ENCODE peak calls at places on chromosomes 13 and 19, in eight cellular contexts. Q is cardiac muscle cell; B is astrocyte of the spinal cord; U is CD8-positive, alpha-beta T cell; N is ascending aorta; G is heart left ventricle; Z is PC-9; R is OCI-LY7. W is an unnamed sample.

GRCh38 chr19:28009696-28010095 is 1203.3 kb downstream of the UQCRFS1 start:
- DNase-seq in Q (peak), G (no peak), U (no peak), Z (no peak), R (no peak), N (no peak), B (peak), W (no peak)

GRCh38 chr13:97224544-97225324 is 2.6 kb downstream of the MBNL2 start:
- DNase-seq in R (no peak), B (peak), Z (peak), G (no peak), Q (peak), U (peak), N (no peak), W (no peak)

GRCh38 chr13:98487016-98487415 is 89.9 kb downstream of the STK24 start:
- DNase-seq in N (no peak), Q (no peak), U (no peak), B (no peak), Z (no peak), R (no peak), G (no peak), W (no peak)

GRCh38 chr13:46949211-46949610 is 52.4 kb upstream of the HTR2A start:
- DNase-seq in U (no peak), G (no peak), B (no peak), Q (no peak), R (no peak), Z (no peak), N (no peak), W (no peak)

GRCh38 chr19:16527971-16528521 is 14.2 kb downstream of the CHERP start:
- DNase-seq in Q (peak), B (no peak), Z (no peak), R (peak), G (no peak), U (peak), N (no peak), W (peak)

GRCh38 chr13:45882626-45883025 is 31.1 kb upstream of the SIAH3 start:
- DNase-seq in G (no peak), N (no peak), B (no peak), R (no peak), U (no peak), Z (no peak), Q (no peak), W (no peak)

GRCh38 chr19:51127755-51128154 is 3.0 kb downstream of the SIGLEC9 start:
- DNase-seq in N (no peak), B (no peak), R (no peak), U (no peak), G (peak), Z (no peak), Q (peak), W (no peak)

GRCh38 chr19:16627194-16627927 is 643 bp downstream of the MED26 start:
- DNase-seq in B (no peak), R (peak), Q (no peak), G (no peak), U (peak), N (no peak), Z (peak), W (no peak)

GRCh38 chr19:44647144-44647543 is 3.4 kb downstream of the PVR start:
- DNase-seq in G (peak), R (no peak), Q (no peak), B (no peak), N (no peak), Z (no peak), U (no peak), W (no peak)

GRCh38 chr19:1066748-1067340 is at the start of gene ARHGAP45:
- DNase-seq in B (no peak), U (peak), Q (no peak), N (no peak), G (no peak), R (peak), Z (peak), W (no peak)

GRCh38 chr13:100213576-100213975 is 124.7 kb downstream of the PCCA start:
- DNase-seq in U (no peak), Q (no peak), R (no peak), G (no peak), N (no peak), Z (no peak), B (no peak), W (no peak)

GRCh38 chr19:38401148-38401547 is 1.7 kb upstream of the FAM98C start:
- DNase-seq in Z (no peak), G (no peak), U (no peak), R (no peak), B (peak), Q (peak), N (no peak), W (no peak)

GRCh38 chr13:33079960-33080359 is 63.7 kb downstream of the KL start:
- DNase-seq in G (no peak), Z (no peak), U (no peak), Q (no peak), R (peak), B (no peak), N (no peak), W (no peak)

GRCh38 chr19:6023085-6023682 is 45.2 kb upstream of the RANBP3 start:
- DNase-seq in B (peak), U (no peak), N (no peak), Z (no peak), Q (peak), R (no peak), G (no peak), W (no peak)

GRCh38 chr13:99404005-99404755 is 97.0 kb upstream of the GPR183 start:
- DNase-seq in U (no peak), R (no peak), Q (no peak), N (no peak), Z (peak), B (no peak), G (no peak), W (no peak)

GRCh38 chr19:35041548-35042055 is at the start of gene HPN:
- DNase-seq in B (no peak), G (no peak), U (no peak), R (no peak), Q (no peak), Z (peak), N (no peak), W (no peak)

GRCh38 chr13:28530729-28531194 is 35.8 kb upstream of the FLT1 start:
- DNase-seq in N (no peak), Q (peak), R (no peak), Z (no peak), G (no peak), B (peak), U (no peak), W (no peak)

GRCh38 chr19:8308891-8309291 is 733 bp upstream of the CD320 start:
- DNase-seq in U (no peak), B (no peak), Z (no peak), Q (no peak), R (no peak), G (peak), N (no peak), W (peak)

GRCh38 chr13:114284680-114285079 is 3.3 kb downstream of the UPF3A start:
- DNase-seq in N (no peak), B (no peak), Q (no peak), Z (no peak), R (no peak), U (no peak), G (no peak), W (no peak)

GRCh38 chr19:16660763-16661479 is at the start of gene TMEM38A:
- DNase-seq in B (no peak), Q (peak), U (peak), G (peak), R (peak), Z (peak), N (no peak), W (peak)

GRCh38 chr13:79525458-79525857 is 44.5 kb downstream of the NDFIP2 start:
- DNase-seq in G (no peak), B (no peak), R (no peak), Z (peak), U (no peak), Q (peak), N (no peak), W (peak)

GRCh38 chr19:7373862-7374261 is 25.1 kb downstream of the ARHGEF18 start:
- DNase-seq in R (no peak), Q (peak), G (no peak), N (no peak), U (no peak), Z (no peak), B (no peak), W (no peak)

GRCh38 chr13:20099319-20099718 is 61.5 kb downstream of the GJA3 start:
- DNase-seq in G (no peak), U (no peak), Z (no peak), B (no peak), Q (no peak), R (no peak), N (no peak), W (no peak)

GRCh38 chr13:36298535-36299068 is 988 bp upstream of the CCDC169 start:
- DNase-seq in G (no peak), Z (no peak), R (no peak), Q (peak), N (no peak), U (no peak), B (no peak), W (no peak)

GRCh38 chr13:96426160-96426559 is 336.3 kb downstream of the HS6ST3 start:
- DNase-seq in G (no peak), Q (no peak), Z (no peak), R (no peak), U (no peak), B (no peak), N (no peak), W (no peak)

GRCh38 chr13:41985788-41986508 is 25.0 kb upstream of the VWA8 start:
- DNase-seq in G (no peak), N (no peak), B (peak), Z (no peak), R (no peak), U (no peak), Q (no peak), W (no peak)

GRCh38 chr13:101945435-101945834 is 456.4 kb downstream of the FGF14 start:
- DNase-seq in G (no peak), N (no peak), R (no peak), U (no peak), Z (no peak), B (no peak), Q (no peak), W (no peak)

GRCh38 chr13:62453761-62454160 is 1038.1 kb upstream of the PCDH20 start:
- DNase-seq in Z (no peak), R (no peak), Q (no peak), N (no peak), B (no peak), U (no peak), G (no peak), W (no peak)

GRCh38 chr13:75225288-75225687 is 256.7 kb downstream of the TBC1D4 start:
- DNase-seq in R (no peak), Q (no peak), U (no peak), N (no peak), Z (no peak), B (no peak), G (no peak), W (no peak)
- H3K4me3 ChIP-seq in R (no peak), Q (no peak), U (no peak), N (no peak), Z (no peak), B (no peak), G (no peak), W (no peak)

GRCh38 chr13:85377783-85378182 is 421.4 kb downstream of the SLITRK6 start:
- DNase-seq in B (no peak), Q (no peak), Z (no peak), R (no peak), G (no peak), U (no peak), N (no peak), W (no peak)
- TF ChIP-seq CTCF in B (no peak), Q (no peak), Z (no peak), R (no peak), G (no peak), U (no peak), N (no peak), W (no peak)

GRCh38 chr13:39601636-39602035 is 1.4 kb downstream of the LHFPL6 start:
- DNase-seq in G (no peak), Q (no peak), N (no peak), R (no peak), B (no peak), U (no peak), Z (no peak), W (no peak)
- H3K4me3 ChIP-seq in G (peak), Q (peak), N (peak), R (peak), B (peak), U (no peak), Z (peak), W (no peak)

GRCh38 chr19:48479686-48480085 is 10.5 kb downstream of the CYTH2 start:
- DNase-seq in Z (no peak), B (no peak), Q (no peak), N (no peak), G (no peak), R (no peak), U (no peak), W (no peak)

GRCh38 chr19:48476176-48476575 is 7.0 kb downstream of the CYTH2 start:
- DNase-seq in B (no peak), Q (no peak), N (no peak), R (no peak), G (no peak), Z (no peak), U (no peak), W (no peak)

GRCh38 chr19:48478339-48479061 is 9.3 kb downstream of the CYTH2 start:
- DNase-seq in N (no peak), B (no peak), G (no peak), R (no peak), U (no peak), Z (no peak), Q (no peak), W (no peak)

GRCh38 chr19:48477067-48477685 is 8.0 kb downstream of the CYTH2 start:
- DNase-seq in B (no peak), Q (no peak), G (no peak), U (no peak), R (no peak), N (no peak), Z (no peak), W (no peak)

DNA sequence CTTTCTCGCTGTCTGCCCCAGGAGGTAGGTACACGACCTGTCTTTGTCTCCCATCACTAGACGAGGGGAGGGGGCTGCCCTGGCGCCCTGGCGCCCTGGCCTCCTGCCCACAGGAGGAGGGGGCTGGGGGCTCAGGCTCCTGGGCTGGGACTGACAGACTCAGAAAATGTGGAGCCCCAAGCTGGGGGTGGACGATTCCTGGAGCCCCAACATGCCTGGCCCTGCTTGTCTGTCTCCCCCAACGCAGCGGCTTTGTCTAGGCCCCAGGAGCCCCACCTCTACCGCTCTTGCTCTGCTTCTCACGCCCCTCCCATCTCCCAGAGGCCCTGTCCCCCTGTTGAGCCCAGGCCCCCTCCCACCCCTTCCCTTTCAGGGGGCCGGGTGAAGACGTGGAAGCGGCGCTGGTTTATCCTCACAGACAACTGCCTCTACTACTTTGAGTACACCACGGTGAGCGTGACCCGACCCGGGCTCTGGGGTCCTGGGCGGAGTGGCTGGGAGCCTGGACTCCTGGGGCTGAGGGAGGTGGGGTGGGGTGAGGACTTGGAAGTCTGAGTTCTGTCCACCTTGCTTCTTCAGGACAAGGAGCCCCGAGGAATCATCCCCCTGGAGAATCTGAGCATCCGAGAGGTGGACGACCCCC is 8.6 kb downstream of the CYTH2 start:
- DNase-seq in B (no peak), G (no peak), Z (no peak), U (no peak), Q (no peak), R (no peak), N (no peak), W (no peak)
- TF ChIP-seq CTCF in B (no peak), G (no peak), Z (no peak), U (no peak), Q (no peak), R (no peak), N (no peak), W (no peak)

DNA sequence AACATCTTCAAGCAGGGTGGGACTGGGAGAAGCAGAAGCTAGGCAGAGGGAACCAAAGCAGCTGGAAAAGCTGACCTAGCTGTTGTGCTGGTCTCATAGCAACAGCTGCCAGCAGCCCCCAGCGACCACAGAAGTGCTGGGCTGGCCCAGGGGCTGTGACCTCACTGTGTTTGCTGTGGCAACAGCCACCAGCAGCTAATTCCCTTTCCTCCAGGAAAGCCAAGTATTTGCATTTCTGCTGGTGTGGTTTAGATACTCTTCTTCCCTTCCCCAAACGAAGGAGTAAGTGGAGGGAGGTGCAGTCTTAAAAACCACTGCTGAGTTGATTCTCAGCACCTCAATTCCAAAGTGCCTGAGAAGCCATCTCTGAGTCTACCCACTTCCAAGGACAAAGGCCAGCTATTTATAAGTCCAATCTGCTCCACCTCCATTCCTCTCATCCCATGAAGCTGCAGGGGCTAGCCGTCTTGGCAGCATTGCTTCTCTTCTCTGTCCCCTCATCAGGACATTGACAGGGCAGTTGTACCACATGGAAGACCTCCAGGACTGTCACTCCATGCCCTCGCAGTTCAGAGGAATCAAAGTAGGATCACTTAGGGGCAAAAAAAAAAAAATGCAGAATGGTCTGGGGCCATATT is 11.5 kb upstream of the CCDC97 start:
- DNase-seq in R (no peak), N (peak), B (peak), Z (no peak), Q (peak), U (peak), G (peak), W (no peak)
- H3K4me3 ChIP-seq in R (no peak), N (peak), B (no peak), Z (no peak), Q (no peak), U (no peak), G (no peak), W (no peak)

DNA sequence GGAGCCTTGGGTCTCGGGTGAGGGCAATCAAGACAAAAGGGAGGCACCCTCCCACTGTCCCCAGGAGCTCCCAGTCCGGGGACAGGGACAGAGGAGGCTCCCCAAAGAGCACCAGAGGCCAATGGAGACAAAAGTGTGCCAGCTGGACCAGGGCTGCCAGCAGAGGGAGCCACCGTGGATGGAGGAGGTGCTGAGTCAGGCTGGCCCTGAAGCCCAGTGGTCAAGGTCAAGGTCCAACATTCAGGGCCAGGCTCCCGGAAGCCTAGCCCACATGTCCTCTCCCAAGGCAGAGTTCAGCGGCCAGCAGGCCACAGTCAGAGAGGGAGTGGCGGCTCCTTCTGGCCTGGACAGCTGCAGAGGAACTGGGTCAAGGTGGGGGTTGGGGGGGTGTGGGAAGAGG is 8.4 kb downstream of the COL5A3 start:
- DNase-seq in N (no peak), R (no peak), U (no peak), Z (no peak), G (peak), Q (peak), B (no peak), W (no peak)
- TF ChIP-seq CTCF in N (no peak), R (peak), U (no peak), Z (peak), G (peak), Q (peak), B (peak), W (peak)